ENCODE peak calls at places on chromosomes 2 and 18, in four cellular contexts. U, A, M and I are unnamed samples.

GRCh38 chr2:46715541-46715940 is 200.1 kb downstream of the MCFD2 start:
- ATAC-seq in U (no peak), A (no peak), M (no peak), I (no peak)

GRCh38 chr2:37318401-37318800 is 6.2 kb downstream of the PRKD3 start:
- ATAC-seq in U (no peak), A (no peak), M (no peak), I (no peak)

GRCh38 chr18:53567935-53568574 is 656.4 kb downstream of the MBD2 start:
- ATAC-seq in U (no peak), A (no peak), M (no peak), I (no peak)

GRCh38 chr2:18525236-18525635 is 35.2 kb downstream of the RDH14 start:
- ATAC-seq in U (no peak), A (no peak), M (no peak), I (no peak)

GRCh38 chr18:54181856-54182612 is 42.4 kb downstream of the MBD2 start:
- ATAC-seq in U (no peak), A (no peak), M (no peak), I (no peak)

GRCh38 chr2:207463996-207464395 is 65.8 kb upstream of the CREB1 start:
- ATAC-seq in U (no peak), A (no peak), M (no peak), I (no peak)

GRCh38 chr2:47631840-47632398 is 151.0 kb upstream of the MSH6 start:
- ATAC-seq in U (peak; percentile 97), A (no peak), M (peak; percentile 81), I (peak; percentile 63)

GRCh38 chr2:232438951-232439757 is 16.8 kb upstream of the ALPI start:
- ATAC-seq in U (peak; percentile 65), A (peak; percentile 51), M (peak; percentile 41), I (no peak)

GRCh38 chr2:121635371-121635770 is 13.9 kb downstream of the CLASP1 start:
- ATAC-seq in U (no peak), A (no peak), M (no peak), I (no peak)

GRCh38 chr2:167406558-167406957 is 518.3 kb downstream of the XIRP2 start:
- ATAC-seq in U (no peak), A (no peak), M (no peak), I (no peak)

GRCh38 chr2:152600698-152601097 is 116.6 kb downstream of the PRPF40A start:
- ATAC-seq in U (no peak), A (peak; percentile 22), M (no peak), I (no peak)

GRCh38 chr2:117745537-117745936 is 69.0 kb upstream of the DDX18 start:
- ATAC-seq in U (no peak), A (no peak), M (no peak), I (no peak)

GRCh38 chr2:58155160-58155778 is 85.9 kb downstream of the FANCL start:
- ATAC-seq in U (no peak), A (peak; percentile 83), M (peak; percentile 51), I (no peak)

GRCh38 chr2:217555075-217555876 is 447.5 kb downstream of the TNS1 start:
- ATAC-seq in U (no peak), A (no peak), M (no peak), I (no peak)

GRCh38 chr2:100785621-100786296 is 34.2 kb upstream of the NPAS2 start:
- ATAC-seq in U (peak; percentile 54), A (no peak), M (no peak), I (no peak)

GRCh38 chr2:111704246-111704645 is 179.7 kb downstream of the ANAPC1 start:
- ATAC-seq in U (peak; percentile 72), A (peak; percentile 43), M (no peak), I (no peak)

GRCh38 chr2:9618410-9618809 is 12.4 kb downstream of the YWHAQ start:
- ATAC-seq in U (no peak), A (no peak), M (no peak), I (no peak)

GRCh38 chr18:20971886-20972267 is 139.7 kb downstream of the ROCK1 start:
- ATAC-seq in U (no peak), A (peak; percentile 76), M (no peak), I (no peak)

GRCh38 chr2:216680951-216681629 is 14.3 kb downstream of the IGFBP5 start:
- ATAC-seq in U (no peak), A (no peak), M (no peak), I (no peak)

DNA sequence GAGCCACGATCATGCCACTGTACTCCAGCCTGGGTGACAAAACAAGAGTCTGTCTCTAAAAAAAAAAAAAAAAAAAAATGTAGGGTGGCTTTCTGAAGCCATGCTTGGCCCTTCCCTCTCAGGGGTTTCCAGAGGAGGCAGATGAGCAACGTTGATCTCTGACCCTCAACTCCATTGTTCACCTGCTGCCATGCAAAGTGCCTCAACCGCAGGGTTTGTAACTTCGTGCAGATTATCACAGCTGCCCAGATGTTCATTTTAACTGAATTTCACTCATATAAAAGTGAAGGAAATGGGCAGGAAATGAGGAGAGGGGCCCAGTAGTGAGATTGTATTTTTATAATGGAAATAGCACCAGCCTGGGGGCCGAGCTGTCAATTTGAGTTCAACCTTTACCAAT is 15.0 kb upstream of the B3GNT2 start:
- ATAC-seq in U (no peak), A (peak; percentile 34), M (no peak), I (no peak)
- H3K4me3 ChIP-seq in U (no peak overlapping the region), A (no peak overlapping the region), M (no peak overlapping the region), I (no peak overlapping the region)

DNA sequence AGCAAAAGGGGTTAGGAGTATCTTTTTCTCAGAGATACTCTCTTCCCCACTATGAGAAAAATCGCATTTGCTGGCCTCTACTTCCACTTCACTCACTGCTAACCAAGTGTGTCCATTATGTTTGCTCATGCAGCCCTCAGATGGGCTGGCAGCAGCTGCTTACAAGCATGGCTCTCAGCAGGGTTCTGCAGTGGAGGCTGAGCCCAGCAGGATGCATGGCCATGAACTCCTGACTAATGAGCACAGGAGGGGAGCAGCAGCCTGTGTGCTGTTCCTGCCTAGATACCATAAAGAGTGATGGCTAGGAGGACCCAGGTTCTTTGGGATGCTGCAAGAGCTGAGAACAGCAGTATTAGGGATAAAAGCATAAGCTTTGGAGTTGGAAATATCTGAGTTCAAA is 316.9 kb upstream of the THSD7B start:
- ATAC-seq in U (no peak), A (peak; percentile 33), M (no peak), I (no peak)
- TF ChIP-seq EP300 in U (no peak), A (no peak), M (no peak), I (no peak)

DNA sequence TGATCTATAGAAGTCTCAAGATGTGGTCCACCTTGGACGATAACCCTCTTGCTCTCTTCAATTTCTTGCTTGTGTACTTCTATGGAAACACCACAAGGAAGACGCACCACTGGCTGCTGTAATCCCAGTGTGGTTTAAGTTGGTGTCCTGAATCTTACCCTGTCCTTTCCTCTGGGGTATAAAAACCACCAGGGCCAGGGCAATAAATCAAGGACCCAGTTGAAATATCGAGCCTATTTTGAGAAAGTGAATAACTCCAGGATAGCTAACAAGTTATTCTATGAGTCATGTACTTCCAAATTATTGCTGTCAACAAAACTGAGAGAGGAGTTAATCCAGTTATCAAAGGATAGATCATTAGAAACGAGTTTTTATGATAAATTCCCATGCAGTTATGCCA is 137.0 kb downstream of the RND3 start:
- ATAC-seq in U (no peak), A (no peak), M (no peak), I (no peak)
- H3K4me3 ChIP-seq in U (no peak overlapping the region), A (no peak overlapping the region), M (no peak overlapping the region), I (no peak overlapping the region)

DNA sequence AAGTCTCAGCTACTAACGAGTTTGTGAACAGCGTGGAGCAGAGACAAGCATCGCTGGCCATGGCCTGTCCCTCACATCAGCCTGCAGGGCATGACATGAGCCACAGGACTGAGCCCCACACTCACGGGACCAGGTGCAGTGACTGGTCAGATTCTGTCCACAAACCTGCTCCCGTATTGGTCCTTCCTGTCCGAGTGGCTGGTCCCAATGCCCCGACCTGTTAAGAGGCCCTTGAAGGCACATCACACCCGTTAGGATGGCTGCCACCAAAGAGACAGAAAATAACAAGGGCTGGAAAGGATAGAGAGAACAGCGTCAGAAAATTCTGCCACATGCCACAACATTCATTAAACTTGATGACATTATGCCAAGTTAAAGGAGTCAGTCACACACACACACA is 403.2 kb upstream of the MYT1L start:
- ATAC-seq in U (no peak), A (no peak), M (no peak), I (no peak)
- TF ChIP-seq EP300 in U (no peak), A (no peak), M (no peak), I (no peak)

DNA sequence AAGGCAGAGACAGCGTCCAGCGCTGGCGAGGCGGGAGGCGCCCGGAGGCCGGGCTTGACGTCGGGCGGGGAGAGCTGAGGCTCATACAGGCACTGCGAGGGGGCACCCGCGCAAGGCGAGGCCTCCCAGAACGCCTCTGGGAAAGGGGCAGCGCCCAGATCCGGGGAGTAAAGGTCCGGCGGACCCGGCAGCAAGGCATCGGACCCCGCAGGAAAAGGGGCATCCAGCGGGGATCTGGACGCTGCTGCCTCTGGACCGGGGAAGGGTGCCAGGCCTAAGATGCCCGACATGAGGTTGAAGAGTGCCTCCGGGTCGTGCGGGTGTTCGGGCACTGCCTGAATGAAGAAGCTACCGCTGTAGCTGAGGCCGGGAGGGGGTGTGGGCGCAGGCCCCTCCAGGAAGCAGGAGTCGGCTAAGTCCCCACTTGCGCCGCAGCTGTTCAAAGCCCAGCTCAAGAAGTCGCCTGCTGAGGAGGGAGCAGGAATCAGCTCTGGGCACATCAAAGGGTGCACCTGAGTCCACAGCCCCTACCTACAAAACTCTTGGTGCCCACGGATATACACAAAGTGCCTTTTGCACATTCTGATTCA is 937 bp downstream of the EGR4 start:
- ATAC-seq in U (no peak), A (peak; percentile 24), M (no peak), I (no peak)
- H3K4me3 ChIP-seq in U (peak overlapping the region; percentile 58), A (peak overlapping the region; percentile 66), M (no peak overlapping the region), I (no peak overlapping the region)

GRCh38 chr2:181552808-181553207 is 95.6 kb downstream of the ITGA4 start:
- ATAC-seq in U (no peak), A (no peak), M (no peak), I (no peak)
- TF ChIP-seq EP300 in U (no peak), A (no peak), M (no peak), I (no peak)

DNA sequence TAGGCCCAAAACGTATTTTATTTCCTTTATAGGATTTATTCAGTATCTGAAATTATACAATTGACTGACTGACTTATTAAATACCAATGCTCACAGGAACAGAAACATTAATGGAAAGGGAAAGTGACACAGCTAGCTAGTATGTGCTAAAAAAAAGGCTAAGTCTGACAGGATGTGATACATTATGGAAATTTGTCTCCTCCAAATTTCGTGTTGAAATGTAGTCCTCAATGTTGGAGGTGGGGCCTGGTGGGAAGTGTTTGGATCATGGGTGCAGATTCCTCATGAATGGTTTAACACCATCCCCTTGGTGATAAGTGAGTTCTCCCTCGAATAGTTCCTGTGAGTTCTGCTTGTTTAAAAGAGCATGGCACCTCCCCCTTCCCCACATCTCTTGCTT is 70.6 kb upstream of the WDR75 start:
- ATAC-seq in U (no peak), A (no peak), M (no peak), I (no peak)
- H3K4me3 ChIP-seq in U (no peak overlapping the region), A (no peak overlapping the region), M (no peak overlapping the region), I (no peak overlapping the region)